ENCODE peak calls at places on chromosomes 1 and 21, in seven cellular contexts. One of them, this sample, is unnamed.

GRCh38 chr1:165844114-165844798 is 16.8 kb downstream of the UCK2 start:
- DNase-seq in left ventricle myocardium inferior: no peak
- DNase-seq in WTC11: no peak
- DNase-seq in cardiac fibroblast: no peak
- DNase-seq in CD8-positive, alpha-beta T cell: no peak
- DNase-seq in Calu3: no peak
- DNase-seq in psoas muscle: no peak
- DNase-seq in this sample: no peak

GRCh38 chr1:67601539-67601938 is 83.5 kb upstream of the GADD45A start:
- DNase-seq in left ventricle myocardium inferior: no peak
- DNase-seq in WTC11: peak
- DNase-seq in cardiac fibroblast: no peak
- DNase-seq in CD8-positive, alpha-beta T cell: no peak
- DNase-seq in Calu3: no peak
- DNase-seq in psoas muscle: no peak
- DNase-seq in this sample: no peak

GRCh38 chr1:184878602-184879001 is 95.7 kb downstream of the NIBAN1 start:
- DNase-seq in left ventricle myocardium inferior: no peak
- DNase-seq in WTC11: no peak
- DNase-seq in cardiac fibroblast: no peak
- DNase-seq in CD8-positive, alpha-beta T cell: no peak
- DNase-seq in Calu3: no peak
- DNase-seq in psoas muscle: no peak
- DNase-seq in this sample: no peak

GRCh38 chr21:26982767-26983166 is 15.9 kb upstream of the ADAMTS5 start:
- DNase-seq in left ventricle myocardium inferior: no peak
- DNase-seq in WTC11: no peak
- DNase-seq in cardiac fibroblast: peak
- DNase-seq in CD8-positive, alpha-beta T cell: no peak
- DNase-seq in Calu3: peak
- DNase-seq in psoas muscle: no peak
- DNase-seq in this sample: no peak

GRCh38 chr1:71298633-71299032 is 217.8 kb upstream of the ZRANB2 start:
- DNase-seq in left ventricle myocardium inferior: no peak
- DNase-seq in WTC11: no peak
- DNase-seq in cardiac fibroblast: peak
- DNase-seq in CD8-positive, alpha-beta T cell: no peak
- DNase-seq in Calu3: no peak
- DNase-seq in psoas muscle: no peak
- DNase-seq in this sample: no peak

GRCh38 chr1:36776949-36777348 is 257.4 kb downstream of the GRIK3 start:
- DNase-seq in left ventricle myocardium inferior: no peak
- DNase-seq in WTC11: no peak
- DNase-seq in cardiac fibroblast: no peak
- DNase-seq in CD8-positive, alpha-beta T cell: no peak
- DNase-seq in Calu3: no peak
- DNase-seq in psoas muscle: no peak
- DNase-seq in this sample: no peak

GRCh38 chr1:163361123-163361934 is 39.6 kb downstream of the NUF2 start:
- DNase-seq in left ventricle myocardium inferior: no peak
- DNase-seq in WTC11: peak
- DNase-seq in cardiac fibroblast: peak
- DNase-seq in CD8-positive, alpha-beta T cell: no peak
- DNase-seq in Calu3: peak
- DNase-seq in psoas muscle: no peak
- DNase-seq in this sample: no peak

GRCh38 chr1:214317734-214318133 is 36.8 kb downstream of the SMYD2 start:
- DNase-seq in left ventricle myocardium inferior: no peak
- DNase-seq in WTC11: no peak
- DNase-seq in cardiac fibroblast: no peak
- DNase-seq in CD8-positive, alpha-beta T cell: no peak
- DNase-seq in Calu3: no peak
- DNase-seq in psoas muscle: no peak
- DNase-seq in this sample: no peak

GRCh38 chr1:79551321-79551720 is 544.8 kb upstream of the ADGRL4 start:
- DNase-seq in left ventricle myocardium inferior: no peak
- DNase-seq in WTC11: no peak
- DNase-seq in cardiac fibroblast: peak
- DNase-seq in CD8-positive, alpha-beta T cell: no peak
- DNase-seq in Calu3: no peak
- DNase-seq in psoas muscle: no peak
- DNase-seq in this sample: no peak

GRCh38 chr1:46017876-46018503 is 114.4 kb downstream of the PIK3R3 start:
- DNase-seq in left ventricle myocardium inferior: no peak
- DNase-seq in WTC11: no peak
- DNase-seq in cardiac fibroblast: no peak
- DNase-seq in CD8-positive, alpha-beta T cell: no peak
- DNase-seq in Calu3: no peak
- DNase-seq in psoas muscle: no peak
- DNase-seq in this sample: no peak

GRCh38 chr21:35819134-35819533 is 241.2 kb downstream of the SETD4 start:
- DNase-seq in left ventricle myocardium inferior: no peak
- DNase-seq in WTC11: no peak
- DNase-seq in cardiac fibroblast: no peak
- DNase-seq in CD8-positive, alpha-beta T cell: no peak
- DNase-seq in Calu3: no peak
- DNase-seq in psoas muscle: no peak
- DNase-seq in this sample: no peak

GRCh38 chr1:77175230-77175844 is 43.9 kb downstream of the PIGK start:
- DNase-seq in left ventricle myocardium inferior: no peak
- DNase-seq in WTC11: peak
- DNase-seq in cardiac fibroblast: peak
- DNase-seq in CD8-positive, alpha-beta T cell: no peak
- DNase-seq in Calu3: peak
- DNase-seq in psoas muscle: no peak
- DNase-seq in this sample: no peak

GRCh38 chr1:39540504-39541031 is 36.0 kb downstream of the PABPC4 start:
- DNase-seq in left ventricle myocardium inferior: peak
- DNase-seq in WTC11: no peak
- DNase-seq in cardiac fibroblast: peak
- DNase-seq in CD8-positive, alpha-beta T cell: no peak
- DNase-seq in Calu3: no peak
- DNase-seq in psoas muscle: peak
- DNase-seq in this sample: no peak

GRCh38 chr21:32403201-32403701 is 9.3 kb upstream of the EVA1C start:
- DNase-seq in left ventricle myocardium inferior: peak
- DNase-seq in WTC11: peak
- DNase-seq in cardiac fibroblast: peak
- DNase-seq in CD8-positive, alpha-beta T cell: peak
- DNase-seq in Calu3: peak
- DNase-seq in psoas muscle: peak
- DNase-seq in this sample: no peak

GRCh38 chr1:6971699-6972098 is 186.4 kb downstream of the CAMTA1 start:
- DNase-seq in left ventricle myocardium inferior: no peak
- DNase-seq in WTC11: no peak
- DNase-seq in cardiac fibroblast: no peak
- DNase-seq in CD8-positive, alpha-beta T cell: no peak
- DNase-seq in Calu3: no peak
- DNase-seq in psoas muscle: no peak
- DNase-seq in this sample: no peak

GRCh38 chr21:18114735-18115134 is 129.9 kb upstream of the CHODL start:
- DNase-seq in left ventricle myocardium inferior: no peak
- DNase-seq in WTC11: no peak
- DNase-seq in cardiac fibroblast: no peak
- DNase-seq in CD8-positive, alpha-beta T cell: no peak
- DNase-seq in Calu3: no peak
- DNase-seq in psoas muscle: no peak
- DNase-seq in this sample: no peak

GRCh38 chr1:51907079-51907702 is 28.7 kb upstream of the NRDC start:
- DNase-seq in left ventricle myocardium inferior: no peak
- DNase-seq in WTC11: no peak
- DNase-seq in cardiac fibroblast: peak
- DNase-seq in CD8-positive, alpha-beta T cell: no peak
- DNase-seq in Calu3: no peak
- DNase-seq in psoas muscle: no peak
- DNase-seq in this sample: no peak

GRCh38 chr1:9888886-9889285 is 21.2 kb downstream of the CTNNBIP1 start:
- DNase-seq in left ventricle myocardium inferior: no peak
- DNase-seq in WTC11: no peak
- DNase-seq in cardiac fibroblast: no peak
- DNase-seq in CD8-positive, alpha-beta T cell: no peak
- DNase-seq in Calu3: no peak
- DNase-seq in psoas muscle: no peak
- DNase-seq in this sample: no peak

GRCh38 chr1:219446288-219446687 is 166.6 kb downstream of the ZC3H11B start:
- DNase-seq in left ventricle myocardium inferior: no peak
- DNase-seq in WTC11: peak
- DNase-seq in cardiac fibroblast: no peak
- DNase-seq in CD8-positive, alpha-beta T cell: no peak
- DNase-seq in Calu3: no peak
- DNase-seq in psoas muscle: no peak
- DNase-seq in this sample: no peak

GRCh38 chr1:17757426-17757825 is 2.3 kb downstream of the ACTL8 start:
- DNase-seq in left ventricle myocardium inferior: no peak
- DNase-seq in WTC11: no peak
- DNase-seq in cardiac fibroblast: no peak
- DNase-seq in CD8-positive, alpha-beta T cell: no peak
- DNase-seq in Calu3: no peak
- DNase-seq in psoas muscle: no peak
- DNase-seq in this sample: no peak

GRCh38 chr1:239555350-239555749 is 169.0 kb downstream of the CHRM3 start:
- DNase-seq in left ventricle myocardium inferior: no peak
- DNase-seq in WTC11: peak
- DNase-seq in cardiac fibroblast: no peak
- DNase-seq in CD8-positive, alpha-beta T cell: no peak
- DNase-seq in Calu3: no peak
- DNase-seq in psoas muscle: no peak
- DNase-seq in this sample: no peak

DNA sequence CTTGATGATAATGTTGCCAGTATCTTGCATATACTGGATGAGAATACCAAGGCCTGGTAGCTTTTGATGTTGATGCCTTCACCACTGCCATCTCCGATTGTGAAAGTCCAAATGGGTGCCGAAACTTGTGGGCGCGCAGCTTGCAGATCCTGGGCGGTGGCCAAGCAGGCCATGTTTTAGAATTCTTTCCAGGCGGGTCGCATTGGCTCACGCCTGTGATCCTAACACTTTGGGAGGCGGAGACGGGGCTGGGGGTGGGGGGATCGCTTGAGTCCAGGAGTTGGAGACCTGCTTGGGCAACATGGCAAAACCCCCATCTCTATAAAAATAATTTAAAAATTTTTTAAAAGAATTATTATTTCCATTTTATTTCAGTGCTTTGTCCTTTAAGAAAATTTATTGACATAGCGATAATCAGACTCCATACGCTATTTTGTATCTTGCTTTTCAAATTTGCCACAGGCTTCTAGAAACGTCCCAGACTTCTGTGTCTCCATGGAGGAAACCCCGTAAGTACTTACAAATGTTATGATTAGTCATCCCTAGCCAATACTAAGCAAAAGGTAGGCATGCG is 592 bp upstream of the ZNF326 start:
- DNase-seq in left ventricle myocardium inferior: no peak
- DNase-seq in WTC11: no peak
- DNase-seq in cardiac fibroblast: no peak
- DNase-seq in CD8-positive, alpha-beta T cell: no peak
- DNase-seq in Calu3: no peak
- DNase-seq in psoas muscle: peak
- DNase-seq in this sample: no peak
- TF ChIP-seq CTCF in left ventricle myocardium inferior: no peak
- TF ChIP-seq CTCF in WTC11: no peak
- TF ChIP-seq CTCF in cardiac fibroblast: no peak
- TF ChIP-seq CTCF in CD8-positive, alpha-beta T cell: no peak
- TF ChIP-seq CTCF in Calu3: no peak
- TF ChIP-seq CTCF in psoas muscle: no peak
- TF ChIP-seq CTCF in this sample: no peak

GRCh38 chr1:235739124-235739523 is 89.5 kb upstream of the GNG4 start:
- DNase-seq in left ventricle myocardium inferior: no peak
- DNase-seq in WTC11: no peak
- DNase-seq in cardiac fibroblast: peak
- DNase-seq in CD8-positive, alpha-beta T cell: no peak
- DNase-seq in Calu3: no peak
- DNase-seq in psoas muscle: no peak
- DNase-seq in this sample: no peak
- TF ChIP-seq CTCF in left ventricle myocardium inferior: no peak
- TF ChIP-seq CTCF in WTC11: no peak
- TF ChIP-seq CTCF in cardiac fibroblast: no peak
- TF ChIP-seq CTCF in CD8-positive, alpha-beta T cell: no peak
- TF ChIP-seq CTCF in Calu3: no peak
- TF ChIP-seq CTCF in psoas muscle: no peak
- TF ChIP-seq CTCF in this sample: no peak

DNA sequence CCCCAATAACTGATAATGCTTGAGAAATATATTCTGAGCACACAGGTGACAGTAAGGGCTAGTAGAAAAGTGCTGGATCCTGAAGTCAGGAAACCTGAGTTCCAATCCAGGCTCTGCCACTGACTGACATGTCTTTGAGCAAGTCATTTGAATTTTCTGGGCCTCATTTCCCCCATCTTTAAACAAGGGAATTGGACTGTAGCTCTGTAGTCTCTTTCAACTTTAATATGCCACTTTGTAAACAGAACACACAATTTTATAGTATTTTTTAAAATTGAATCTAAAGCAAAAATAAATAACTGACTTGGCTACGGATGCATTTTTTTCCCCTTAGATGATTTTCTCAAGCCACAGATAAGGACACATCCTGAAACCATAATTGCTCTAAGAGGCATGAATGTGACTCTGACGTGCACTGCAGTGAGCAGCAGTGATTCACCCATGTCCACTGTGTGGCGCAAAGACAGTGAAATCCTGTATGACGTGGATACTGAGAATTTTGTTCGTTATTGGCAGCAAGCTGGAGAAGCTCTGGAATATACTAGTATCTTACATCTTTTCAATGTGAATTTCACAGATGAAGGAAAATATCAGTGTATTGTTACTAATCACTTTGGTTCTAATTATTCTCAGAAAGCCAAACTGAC is 37.0 kb downstream of the LRIG2 start:
- DNase-seq in left ventricle myocardium inferior: no peak
- DNase-seq in WTC11: no peak
- DNase-seq in cardiac fibroblast: peak
- DNase-seq in CD8-positive, alpha-beta T cell: no peak
- DNase-seq in Calu3: no peak
- DNase-seq in psoas muscle: peak
- DNase-seq in this sample: no peak
- TF ChIP-seq CTCF in left ventricle myocardium inferior: peak
- TF ChIP-seq CTCF in WTC11: no peak
- TF ChIP-seq CTCF in cardiac fibroblast: peak
- TF ChIP-seq CTCF in CD8-positive, alpha-beta T cell: no peak
- TF ChIP-seq CTCF in Calu3: no peak
- TF ChIP-seq CTCF in psoas muscle: no peak
- TF ChIP-seq CTCF in this sample: no peak

DNA sequence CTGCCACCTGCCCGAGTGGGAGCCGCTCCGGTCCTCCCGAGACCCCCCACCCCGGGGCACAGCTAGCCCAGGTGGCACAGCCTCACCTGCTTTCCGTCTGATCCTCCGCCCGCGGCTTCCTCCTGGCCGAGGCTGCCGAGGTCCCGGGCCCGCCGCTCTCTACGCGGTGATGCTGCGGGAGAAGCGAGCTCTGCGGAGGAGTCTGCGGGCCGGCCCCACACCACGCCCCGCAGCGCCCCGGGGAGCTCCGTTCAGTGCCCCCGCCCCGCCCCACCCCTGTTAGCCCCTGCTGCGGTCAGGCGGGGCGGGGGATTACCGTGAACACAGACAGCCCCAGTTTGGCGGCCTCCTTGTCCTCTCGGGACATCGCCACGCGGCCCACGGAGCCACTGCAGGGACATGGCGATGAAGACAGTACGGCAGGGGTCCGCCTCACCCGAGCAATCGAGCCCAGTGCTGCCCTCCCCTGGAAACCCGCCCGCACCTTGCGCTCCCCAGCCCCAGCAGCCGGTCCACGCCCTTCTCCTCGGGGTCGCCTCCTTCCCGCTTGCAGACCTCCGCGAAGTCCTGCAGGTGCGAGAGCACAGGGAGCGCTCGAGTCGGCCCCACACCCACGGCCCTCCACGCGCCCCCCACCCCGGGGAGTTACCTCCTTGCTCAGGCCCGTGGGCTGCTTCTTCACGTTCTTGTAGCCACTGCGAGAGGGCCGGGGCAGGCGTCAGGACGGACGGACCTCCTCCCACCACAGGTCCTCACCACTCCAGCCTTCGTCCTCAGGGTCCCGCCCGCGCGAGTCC is 933 bp downstream of the C1orf35 start:
- DNase-seq in left ventricle myocardium inferior: no peak
- DNase-seq in WTC11: peak
- DNase-seq in cardiac fibroblast: peak
- DNase-seq in CD8-positive, alpha-beta T cell: no peak
- DNase-seq in Calu3: peak
- DNase-seq in psoas muscle: peak
- DNase-seq in this sample: no peak
- TF ChIP-seq CTCF in left ventricle myocardium inferior: peak
- TF ChIP-seq CTCF in WTC11: no peak
- TF ChIP-seq CTCF in cardiac fibroblast: peak
- TF ChIP-seq CTCF in CD8-positive, alpha-beta T cell: no peak
- TF ChIP-seq CTCF in Calu3: no peak
- TF ChIP-seq CTCF in psoas muscle: no peak
- TF ChIP-seq CTCF in this sample: no peak

This sample was measured in mesothelial cell of epicardium.